ENCODE peak calls at places on chromosome 19, in four cellular contexts. N is K562, P is SK-N-SH, T is HepG2. F is an unnamed sample.

GRCh38 chr19:3907626-3908265 is 25.1 kb upstream of the NMRK2 start:
- DNase-seq in N (no peak), P (no peak), T (no peak), F (no peak)

GRCh38 chr19:33443638-33444195 is 70.2 kb downstream of the CEBPG start:
- DNase-seq in T (no peak), P (no peak), N (no peak), F (no peak)

GRCh38 chr19:58460039-58460438 is 6.8 kb upstream of the ZNF324 start:
- DNase-seq in N (no peak), T (no peak), P (no peak), F (no peak)

GRCh38 chr19:42111811-42112210 is 20.4 kb downstream of the POU2F2 start:
- DNase-seq in N (no peak), P (no peak), T (no peak), F (no peak)

GRCh38 chr19:46378268-46378667 is 31.4 kb downstream of the PPP5C start:
- DNase-seq in T (no peak), P (no peak), N (no peak), F (no peak)

GRCh38 chr19:41264581-41265375 is 606 bp downstream of the HNRNPUL1 start:
- DNase-seq in N (peak; percentile 74), T (peak; percentile 46), P (peak; percentile 67), F (no peak)

GRCh38 chr19:49224856-49225255 is 67.3 kb downstream of the TRPM4 start:
- DNase-seq in P (peak; percentile 66), N (peak; percentile 53), T (peak; percentile 55), F (peak; percentile 61)

GRCh38 chr19:55257461-55258411 is 1.1 kb downstream of the PPP6R1 start:
- DNase-seq in N (peak; percentile 54), P (peak; percentile 55), T (no peak), F (no peak)

GRCh38 chr19:18478545-18479311 is 40.8 kb upstream of the ISYNA1 start:
- DNase-seq in T (peak; percentile 88), N (no peak), P (peak; percentile 70), F (no peak)

GRCh38 chr19:8908066-8908465 is 75.9 kb downstream of the MBD3L1 start:
- DNase-seq in P (no peak), N (no peak), T (no peak), F (no peak)
- TF ChIP-seq ELF1 in P (no peak), N (no peak), T (no peak), F (no peak)

DNA sequence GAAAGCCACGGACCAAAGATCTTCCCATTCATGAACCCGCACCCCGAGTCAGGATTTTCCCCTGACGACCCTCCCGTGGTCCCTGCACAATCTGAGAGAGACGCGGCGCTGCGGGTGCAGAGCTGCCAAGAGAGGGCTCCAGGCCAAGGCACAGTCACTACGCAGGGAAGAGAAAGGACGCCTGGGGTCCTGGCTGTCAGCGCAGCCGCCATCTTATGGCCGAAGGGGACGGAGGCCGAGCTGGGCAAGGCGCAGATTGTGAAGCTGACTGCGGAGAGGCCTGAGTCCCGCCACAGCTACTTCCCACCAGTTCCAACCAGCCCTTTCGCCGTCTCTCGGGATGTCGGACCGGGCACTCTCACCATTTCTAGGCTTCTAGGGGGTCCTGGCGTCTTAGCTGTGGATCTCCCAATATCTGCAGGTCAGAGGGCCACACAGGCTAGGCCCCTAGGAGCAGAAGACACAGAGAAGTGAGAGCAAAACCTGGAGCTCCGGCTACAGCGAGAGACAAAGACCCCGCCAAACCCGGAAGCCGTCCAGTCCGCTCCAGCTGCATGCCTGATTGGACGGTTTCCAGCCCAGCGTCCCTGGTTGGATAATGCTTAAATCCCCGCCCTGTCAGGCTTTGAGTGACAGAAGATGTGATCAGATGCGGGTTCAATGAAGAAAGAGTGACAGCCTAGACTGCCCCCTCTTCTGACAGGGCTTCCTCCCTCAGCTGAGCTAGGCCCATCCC is at the start of gene ZNF100:
- DNase-seq in P (peak; percentile 80), T (peak; percentile 94), N (peak; percentile 73), F (peak; percentile 93)
- TF ChIP-seq ELF1 in P (peak; percentile 75), T (peak; percentile 90), N (peak; percentile 93), F (peak; percentile 83)

GRCh38 chr19:50693064-50693975 is 26.3 kb downstream of the SHANK1 start:
- DNase-seq in N (no peak), P (peak; percentile 87), T (no peak), F (no peak)
- TF ChIP-seq ELF1 in N (no peak), P (no peak), T (no peak), F (no peak)

GRCh38 chr19:8396563-8397203 is 6.5 kb downstream of the RAB11B start:
- DNase-seq in N (peak; percentile 84), P (peak; percentile 86), T (peak; percentile 35), F (no peak)
- TF ChIP-seq ELF1 in N (no peak), P (no peak), T (no peak), F (no peak)

F was measured in HCT116.